ENCODE peak calls at places on chromosome 15, in six cellular contexts. One of them, this sample, is unnamed.

GRCh38 chr15:98611031-98611430 is 37.3 kb upstream of the IGF1R start:
- DNase-seq in EH: no peak
- DNase-seq in NCI-H510A treated with DMSO at 0.1 percent for 48 hours: no peak
- DNase-seq in cardiac fibroblast: no peak
- DNase-seq in ACHN: no peak
- DNase-seq in foreskin fibroblast: no peak
- DNase-seq in this sample: no peak

GRCh38 chr15:63371297-63371918 is 10.2 kb downstream of the CA12 start:
- DNase-seq in EH: peak
- DNase-seq in NCI-H510A treated with DMSO at 0.1 percent for 48 hours: no peak
- DNase-seq in cardiac fibroblast: peak
- DNase-seq in ACHN: no peak
- DNase-seq in foreskin fibroblast: peak
- DNase-seq in this sample: no peak

GRCh38 chr15:58830556-58830955 is 59.5 kb downstream of the MINDY2 start:
- DNase-seq in EH: no peak
- DNase-seq in NCI-H510A treated with DMSO at 0.1 percent for 48 hours: no peak
- DNase-seq in cardiac fibroblast: no peak
- DNase-seq in ACHN: no peak
- DNase-seq in foreskin fibroblast: no peak
- DNase-seq in this sample: no peak

GRCh38 chr15:63831041-63831440 is 2.7 kb downstream of the HERC1 start:
- DNase-seq in EH: no peak
- DNase-seq in NCI-H510A treated with DMSO at 0.1 percent for 48 hours: no peak
- DNase-seq in cardiac fibroblast: no peak
- DNase-seq in ACHN: no peak
- DNase-seq in foreskin fibroblast: no peak
- DNase-seq in this sample: no peak

GRCh38 chr15:78993257-78993930 is 48.5 kb upstream of the CTSH start:
- DNase-seq in EH: no peak
- DNase-seq in NCI-H510A treated with DMSO at 0.1 percent for 48 hours: no peak
- DNase-seq in cardiac fibroblast: no peak
- DNase-seq in ACHN: no peak
- DNase-seq in foreskin fibroblast: no peak
- DNase-seq in this sample: no peak

GRCh38 chr15:76345880-76346665 is 9.5 kb downstream of the ISL2 start:
- DNase-seq in EH: peak
- DNase-seq in NCI-H510A treated with DMSO at 0.1 percent for 48 hours: no peak
- DNase-seq in cardiac fibroblast: no peak
- DNase-seq in ACHN: no peak
- DNase-seq in foreskin fibroblast: peak
- DNase-seq in this sample: no peak

GRCh38 chr15:67092726-67093125 is 27.3 kb downstream of the SMAD3 start:
- DNase-seq in EH: no peak
- DNase-seq in NCI-H510A treated with DMSO at 0.1 percent for 48 hours: no peak
- DNase-seq in cardiac fibroblast: no peak
- DNase-seq in ACHN: no peak
- DNase-seq in foreskin fibroblast: no peak
- DNase-seq in this sample: no peak

GRCh38 chr15:66961407-66961884 is 104.0 kb upstream of the SMAD3 start:
- DNase-seq in EH: peak
- DNase-seq in NCI-H510A treated with DMSO at 0.1 percent for 48 hours: no peak
- DNase-seq in cardiac fibroblast: peak
- DNase-seq in ACHN: no peak
- DNase-seq in foreskin fibroblast: peak
- DNase-seq in this sample: no peak

GRCh38 chr15:42876224-42876623 is 44.4 kb downstream of the TTBK2 start:
- DNase-seq in EH: no peak
- DNase-seq in NCI-H510A treated with DMSO at 0.1 percent for 48 hours: no peak
- DNase-seq in cardiac fibroblast: no peak
- DNase-seq in ACHN: no peak
- DNase-seq in foreskin fibroblast: no peak
- DNase-seq in this sample: no peak

GRCh38 chr15:71657141-71657540 is 153.2 kb upstream of the NR2E3 start:
- DNase-seq in EH: no peak
- DNase-seq in NCI-H510A treated with DMSO at 0.1 percent for 48 hours: no peak
- DNase-seq in cardiac fibroblast: no peak
- DNase-seq in ACHN: no peak
- DNase-seq in foreskin fibroblast: no peak
- DNase-seq in this sample: no peak

GRCh38 chr15:72866086-72866646 is 82.6 kb upstream of the ADPGK start:
- DNase-seq in EH: no peak
- DNase-seq in NCI-H510A treated with DMSO at 0.1 percent for 48 hours: no peak
- DNase-seq in cardiac fibroblast: no peak
- DNase-seq in ACHN: no peak
- DNase-seq in foreskin fibroblast: peak
- DNase-seq in this sample: no peak

GRCh38 chr15:80152896-80153876 is at the start of gene FAH:
- DNase-seq in EH: peak
- DNase-seq in NCI-H510A treated with DMSO at 0.1 percent for 48 hours: peak
- DNase-seq in cardiac fibroblast: no peak
- DNase-seq in ACHN: peak
- DNase-seq in foreskin fibroblast: peak
- DNase-seq in this sample: no peak

GRCh38 chr15:91853968-91854943 is 748 bp downstream of the SLCO3A1 start:
- DNase-seq in EH: peak
- DNase-seq in NCI-H510A treated with DMSO at 0.1 percent for 48 hours: peak
- DNase-seq in cardiac fibroblast: peak
- DNase-seq in ACHN: peak
- DNase-seq in foreskin fibroblast: peak
- DNase-seq in this sample: no peak

GRCh38 chr15:56886450-56886856 is 32.0 kb upstream of the TCF12 start:
- DNase-seq in EH: no peak
- DNase-seq in NCI-H510A treated with DMSO at 0.1 percent for 48 hours: no peak
- DNase-seq in cardiac fibroblast: no peak
- DNase-seq in ACHN: no peak
- DNase-seq in foreskin fibroblast: no peak
- DNase-seq in this sample: no peak

GRCh38 chr15:48939686-48940085 is 24.0 kb downstream of the SHC4 start:
- DNase-seq in EH: peak
- DNase-seq in NCI-H510A treated with DMSO at 0.1 percent for 48 hours: no peak
- DNase-seq in cardiac fibroblast: peak
- DNase-seq in ACHN: peak
- DNase-seq in foreskin fibroblast: peak
- DNase-seq in this sample: no peak

GRCh38 chr15:84633311-84634227 is 20.5 kb downstream of the WDR73 start:
- DNase-seq in EH: peak
- DNase-seq in NCI-H510A treated with DMSO at 0.1 percent for 48 hours: peak
- DNase-seq in cardiac fibroblast: peak
- DNase-seq in ACHN: peak
- DNase-seq in foreskin fibroblast: peak
- DNase-seq in this sample: no peak

GRCh38 chr15:42133892-42134502 is 22.4 kb downstream of the PLA2G4F start:
- DNase-seq in EH: peak
- DNase-seq in NCI-H510A treated with DMSO at 0.1 percent for 48 hours: peak
- DNase-seq in cardiac fibroblast: peak
- DNase-seq in ACHN: peak
- DNase-seq in foreskin fibroblast: peak
- DNase-seq in this sample: no peak

GRCh38 chr15:38536201-38536676 is 28.4 kb downstream of the RASGRP1 start:
- DNase-seq in EH: peak
- DNase-seq in NCI-H510A treated with DMSO at 0.1 percent for 48 hours: no peak
- DNase-seq in cardiac fibroblast: peak
- DNase-seq in ACHN: peak
- DNase-seq in foreskin fibroblast: peak
- DNase-seq in this sample: no peak

GRCh38 chr15:34359416-34359815 is 7.6 kb downstream of the LPCAT4 start:
- DNase-seq in EH: no peak
- DNase-seq in NCI-H510A treated with DMSO at 0.1 percent for 48 hours: no peak
- DNase-seq in cardiac fibroblast: no peak
- DNase-seq in ACHN: peak
- DNase-seq in foreskin fibroblast: peak
- DNase-seq in this sample: no peak

GRCh38 chr15:63490345-63491034 is 13.9 kb upstream of the USP3 start:
- DNase-seq in EH: no peak
- DNase-seq in NCI-H510A treated with DMSO at 0.1 percent for 48 hours: peak
- DNase-seq in cardiac fibroblast: no peak
- DNase-seq in ACHN: no peak
- DNase-seq in foreskin fibroblast: no peak
- DNase-seq in this sample: no peak

GRCh38 chr15:85289677-85290365 is 90.6 kb upstream of the AKAP13 start:
- DNase-seq in EH: peak
- DNase-seq in NCI-H510A treated with DMSO at 0.1 percent for 48 hours: peak
- DNase-seq in cardiac fibroblast: peak
- DNase-seq in ACHN: peak
- DNase-seq in foreskin fibroblast: peak
- DNase-seq in this sample: peak

GRCh38 chr15:76753131-76753530 is 152.0 kb downstream of the SCAPER start:
- DNase-seq in EH: no peak
- DNase-seq in NCI-H510A treated with DMSO at 0.1 percent for 48 hours: no peak
- DNase-seq in cardiac fibroblast: no peak
- DNase-seq in ACHN: no peak
- DNase-seq in foreskin fibroblast: no peak
- DNase-seq in this sample: no peak

GRCh38 chr15:39646425-39646824 is 65.5 kb downstream of the THBS1 start:
- DNase-seq in EH: no peak
- DNase-seq in NCI-H510A treated with DMSO at 0.1 percent for 48 hours: no peak
- DNase-seq in cardiac fibroblast: no peak
- DNase-seq in ACHN: no peak
- DNase-seq in foreskin fibroblast: no peak
- DNase-seq in this sample: no peak

GRCh38 chr15:29622637-29623036 is 199.6 kb downstream of the TJP1 start:
- DNase-seq in EH: peak
- DNase-seq in NCI-H510A treated with DMSO at 0.1 percent for 48 hours: no peak
- DNase-seq in cardiac fibroblast: no peak
- DNase-seq in ACHN: no peak
- DNase-seq in foreskin fibroblast: no peak
- DNase-seq in this sample: no peak

GRCh38 chr15:68211656-68212320 is 6.7 kb upstream of the CALML4 start:
- DNase-seq in EH: no peak
- DNase-seq in NCI-H510A treated with DMSO at 0.1 percent for 48 hours: no peak
- DNase-seq in cardiac fibroblast: no peak
- DNase-seq in ACHN: no peak
- DNase-seq in foreskin fibroblast: no peak
- DNase-seq in this sample: no peak

GRCh38 chr15:84034831-84035753 is 200.5 kb upstream of the GOLGA6L4 start:
- DNase-seq in EH: peak
- DNase-seq in NCI-H510A treated with DMSO at 0.1 percent for 48 hours: no peak
- DNase-seq in cardiac fibroblast: peak
- DNase-seq in ACHN: peak
- DNase-seq in foreskin fibroblast: peak
- DNase-seq in this sample: no peak

GRCh38 chr15:74913041-74913440 is 6.4 kb upstream of the FAM219B start:
- DNase-seq in EH: peak
- DNase-seq in NCI-H510A treated with DMSO at 0.1 percent for 48 hours: no peak
- DNase-seq in cardiac fibroblast: no peak
- DNase-seq in ACHN: no peak
- DNase-seq in foreskin fibroblast: peak
- DNase-seq in this sample: no peak

GRCh38 chr15:70480196-70480856 is 283.0 kb downstream of the UACA start:
- DNase-seq in EH: no peak
- DNase-seq in NCI-H510A treated with DMSO at 0.1 percent for 48 hours: no peak
- DNase-seq in cardiac fibroblast: no peak
- DNase-seq in ACHN: no peak
- DNase-seq in foreskin fibroblast: no peak
- DNase-seq in this sample: no peak

GRCh38 chr15:22931784-22932536 is 48.2 kb downstream of the CYFIP1 start:
- DNase-seq in EH: no peak
- DNase-seq in NCI-H510A treated with DMSO at 0.1 percent for 48 hours: no peak
- DNase-seq in cardiac fibroblast: no peak
- DNase-seq in ACHN: no peak
- DNase-seq in foreskin fibroblast: no peak
- DNase-seq in this sample: no peak

GRCh38 chr15:88243895-88244787 is 12.4 kb downstream of the NTRK3 start:
- DNase-seq in EH: peak
- DNase-seq in NCI-H510A treated with DMSO at 0.1 percent for 48 hours: peak
- DNase-seq in cardiac fibroblast: peak
- DNase-seq in ACHN: peak
- DNase-seq in foreskin fibroblast: peak
- DNase-seq in this sample: no peak

This sample was measured in NCI-H2029 treated with DMSO at 0.1 percent for 48 hours.